ENCODE peak calls at places on chromosome 18, in ten cellular contexts. W is lower lobe of right lung, N is PC-3, B is mesenchymal stem cell, O is left lung, H is prostate gland, J is IMR-90, Q is heart left ventricle, T is psoas muscle, C is ovary. S is an unnamed sample.

GRCh38 chr18:11783716-11784331 is 67.4 kb upstream of the CHMP1B start:
- DNase-seq in W (no peak), C (no peak), O (no peak), N (no peak), T (no peak), Q (no peak), H (no peak), J (no peak), B (no peak), S (no peak)

GRCh38 chr18:22155584-22155983 is 13.8 kb upstream of the GATA6 start:
- DNase-seq in W (no peak), J (no peak), T (no peak), N (no peak), C (no peak), O (no peak), H (no peak), B (no peak), Q (no peak), S (no peak)

GRCh38 chr18:13551841-13552733 is 174.3 kb downstream of the FAM210A start:
- DNase-seq in N (no peak), B (no peak), O (no peak), W (no peak), Q (no peak), H (no peak), C (no peak), J (no peak), T (no peak), S (no peak)

GRCh38 chr18:79857082-79857661 is 59.4 kb downstream of the KCNG2 start:
- DNase-seq in J (peak), W (no peak), T (no peak), B (peak), Q (no peak), O (no peak), H (no peak), C (no peak), N (no peak), S (peak)

GRCh38 chr18:38539373-38539772 is 973.8 kb upstream of the CELF4 start:
- DNase-seq in O (no peak), W (no peak), T (no peak), B (no peak), H (no peak), N (no peak), C (no peak), J (no peak), Q (no peak), S (no peak)

GRCh38 chr18:11149441-11150270 is at the start of gene PIEZO2:
- DNase-seq in W (peak), H (peak), J (peak), T (peak), Q (peak), C (peak), O (peak), N (no peak), B (peak), S (peak)

GRCh38 chr18:62030091-62030985 is 137.5 kb upstream of the RNF152 start:
- DNase-seq in H (no peak), T (no peak), B (peak), O (no peak), Q (no peak), W (no peak), J (no peak), C (no peak), N (no peak), S (peak)

GRCh38 chr18:71665131-71665530 is 879.0 kb downstream of the CBLN2 start:
- DNase-seq in H (no peak), B (no peak), Q (no peak), J (no peak), W (no peak), C (no peak), N (peak), O (no peak), T (no peak), S (no peak)

GRCh38 chr18:46152808-46153617 is 48.8 kb downstream of the HAUS1 start:
- DNase-seq in T (peak), J (no peak), O (no peak), B (no peak), W (peak), Q (no peak), C (no peak), N (peak), H (no peak), S (peak)

GRCh38 chr18:63140038-63140450 is 179.5 kb downstream of the BCL2 start:
- DNase-seq in J (no peak), B (no peak), W (no peak), T (no peak), H (no peak), C (no peak), O (no peak), N (no peak), Q (no peak), S (no peak)
- H3K4me3 ChIP-seq in J (no peak), B (no peak), W (no peak), T (no peak), H (no peak), C (no peak), O (no peak), N (no peak), Q (no peak), S (no peak)

DNA sequence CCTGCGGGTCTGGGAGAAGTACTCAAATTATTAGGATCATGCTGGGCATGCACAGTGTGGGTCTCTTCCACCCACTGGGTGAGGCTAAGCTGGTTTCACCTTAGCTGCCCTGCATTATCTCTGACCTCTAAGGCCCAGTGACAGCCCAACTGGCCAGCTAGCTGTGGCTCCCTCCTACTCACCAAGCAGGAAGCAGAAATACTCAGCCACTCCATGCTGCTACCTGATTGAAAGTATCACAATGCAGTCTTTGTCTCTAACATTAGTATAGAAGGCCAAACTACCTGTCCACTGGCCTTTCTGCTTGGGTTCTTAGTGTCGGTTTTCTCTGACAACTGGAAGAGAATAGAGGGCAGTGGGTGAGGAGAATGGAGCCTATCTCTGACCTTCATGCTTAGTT is 47.3 kb upstream of the RAB27B start:
- DNase-seq in H (no peak), B (no peak), O (no peak), W (no peak), J (no peak), N (no peak), C (no peak), T (no peak), Q (no peak), S (no peak)
- H3K27ac ChIP-seq in H (no peak), B (no peak), O (no peak), W (no peak), J (no peak), N (no peak), C (no peak), T (no peak), Q (no peak), S (no peak)

DNA sequence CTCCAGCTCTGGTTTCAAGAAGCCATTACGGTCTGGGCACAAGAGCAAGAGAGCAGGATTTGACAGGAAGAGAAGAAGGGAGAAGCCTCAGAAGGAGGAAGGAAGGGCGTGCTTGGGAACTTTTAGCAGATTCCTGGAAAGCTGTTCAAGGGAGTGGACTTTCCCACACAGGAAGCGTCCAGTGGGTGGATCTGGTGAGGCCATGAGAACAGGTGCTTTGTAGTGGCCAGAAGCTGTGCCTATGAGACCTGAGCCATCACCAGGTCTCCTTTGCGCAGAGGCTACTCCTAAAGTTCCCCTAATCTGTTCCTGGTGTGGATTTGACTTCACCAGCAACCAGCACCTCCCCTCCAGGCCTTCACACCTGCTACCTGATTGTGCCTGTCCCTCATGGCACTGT is 62.3 kb downstream of the CD226 start:
- DNase-seq in T (no peak), C (no peak), W (no peak), O (no peak), H (no peak), B (no peak), J (no peak), N (no peak), Q (no peak), S (no peak)
- H3K4me3 ChIP-seq in T (no peak), C (no peak), W (no peak), O (no peak), H (no peak), B (no peak), J (no peak), N (no peak), Q (no peak), S (no peak)

GRCh38 chr18:51030537-51031258 is 685 bp downstream of the SMAD4 start:
- DNase-seq in Q (peak), T (peak), N (peak), H (peak), C (peak), O (peak), B (peak), J (peak), W (peak), S (peak)
- H3K27ac ChIP-seq in Q (peak), T (peak), N (peak), H (peak), C (peak), O (peak), B (no peak), J (peak), W (peak), S (peak)

GRCh38 chr18:41745166-41746049 is 209.6 kb upstream of the PIK3C3 start:
- DNase-seq in T (peak), B (peak), H (peak), W (no peak), O (no peak), N (peak), Q (peak), J (peak), C (no peak), S (peak)
- H3K4me3 ChIP-seq in T (no peak), B (no peak), H (no peak), W (no peak), O (no peak), N (no peak), Q (no peak), J (no peak), C (no peak), S (no peak)

DNA sequence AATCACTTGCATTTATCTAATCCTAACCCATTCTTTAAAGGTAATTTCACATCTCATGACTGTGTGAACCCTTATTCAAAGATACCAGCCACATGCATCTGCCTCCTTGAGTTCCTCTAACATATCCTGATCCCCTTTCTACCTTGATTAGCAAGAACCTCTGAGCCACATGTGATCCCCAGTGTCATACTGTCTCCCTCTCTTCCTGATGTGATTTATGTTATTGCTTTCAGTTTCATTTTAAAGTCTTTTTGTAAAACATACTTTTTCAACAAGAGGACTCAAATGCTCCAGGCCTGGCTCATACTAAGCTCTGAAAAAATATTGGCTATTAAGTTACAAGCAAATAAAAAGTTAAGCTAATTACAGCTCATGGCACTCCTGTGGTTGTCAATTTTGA is 470.1 kb downstream of the DLGAP1 start:
- DNase-seq in B (peak), T (no peak), O (no peak), N (no peak), J (peak), W (no peak), Q (no peak), C (no peak), H (no peak), S (peak)
- H3K27ac ChIP-seq in B (peak), T (no peak), O (no peak), N (no peak), J (peak), W (no peak), Q (no peak), C (no peak), H (no peak), S (peak)

DNA sequence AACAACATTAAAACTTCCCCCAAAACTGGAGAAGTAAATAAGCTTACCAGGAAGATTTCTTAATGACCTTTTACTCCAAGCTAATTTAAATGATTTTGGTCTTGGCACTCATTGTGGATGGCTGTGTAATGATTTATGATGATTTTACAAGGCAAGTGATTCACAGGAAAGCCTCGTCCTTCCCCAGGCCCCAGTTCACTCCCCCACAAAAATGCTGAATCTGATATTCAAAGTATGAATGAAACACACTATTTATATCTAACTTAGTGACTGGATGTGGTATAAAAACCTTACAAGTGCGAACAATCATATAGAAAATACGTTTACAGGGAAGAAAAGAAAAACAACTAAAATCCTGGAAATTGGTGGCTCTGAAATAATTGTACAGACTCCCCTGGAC is 49.8 kb downstream of the ZNF516 start:
- DNase-seq in O (no peak), Q (no peak), H (no peak), J (peak), B (peak), W (no peak), C (no peak), T (no peak), N (peak), S (peak)
- H3K4me3 ChIP-seq in O (no peak), Q (no peak), H (no peak), J (no peak), B (no peak), W (no peak), C (no peak), T (no peak), N (no peak), S (peak)

S was measured in GM23248.